ENCODE peak calls at places on chromosomes 5 and 9, in five cellular contexts. E is esophagus squamous epithelium, B is cardiac muscle cell, I is BJ, Q is DND-41. R is an unnamed sample.

GRCh38 chr9:19918630-19919029 is 129.8 kb upstream of the SLC24A2 start:
- DNase-seq in E (no peak), B (no peak), I (no peak), Q (peak; percentile 40), R (no peak)

GRCh38 chr5:151660616-151661015 is 26.1 kb downstream of the SPARC start:
- DNase-seq in E (no peak), B (no peak), I (peak; percentile 51), Q (no peak), R (no peak)

GRCh38 chr5:138975098-138975847 is 100.1 kb upstream of the LRRTM2 start:
- DNase-seq in E (no peak), B (peak; percentile 67), I (no peak), Q (no peak), R (no peak)

GRCh38 chr5:120304653-120305052 is 159.4 kb upstream of the PRR16 start:
- DNase-seq in E (no peak), B (no peak), I (peak; percentile 77), Q (no peak), R (no peak)

GRCh38 chr5:39164529-39165402 is 54.6 kb downstream of the FYB1 start:
- DNase-seq in E (no peak), B (no peak), I (no peak), Q (no peak), R (no peak)

GRCh38 chr9:35033101-35033500 is 39.3 kb downstream of the VCP start:
- DNase-seq in E (no peak), B (no peak), I (no peak), Q (no peak), R (no peak)

GRCh38 chr5:98635631-98636030 is 137.8 kb upstream of the RGMB start:
- DNase-seq in E (no peak), B (no peak), I (no peak), Q (no peak), R (no peak)

GRCh38 chr5:141338538-141339306 is at the start of gene PCDHGA2:
- DNase-seq in E (no peak), B (no peak), I (no peak), Q (no peak), R (no peak)

GRCh38 chr5:165227515-165227914 is 1722.1 kb downstream of the MAT2B start:
- DNase-seq in E (no peak), B (no peak), I (no peak), Q (no peak), R (no peak)

GRCh38 chr9:107147134-107147533 is 135.9 kb upstream of the RAD23B start:
- DNase-seq in E (no peak), B (no peak), I (no peak), Q (no peak), R (no peak)

GRCh38 chr9:98502976-98503325 is 205.8 kb downstream of the GABBR2 start:
- DNase-seq in E (no peak), B (peak; percentile 47), I (no peak), Q (no peak), R (no peak)

GRCh38 chr9:129178983-129179382 is 922 bp upstream of the IER5L start:
- DNase-seq in E (no peak), B (peak; percentile 77), I (no peak), Q (no peak), R (no peak)

GRCh38 chr5:10315824-10316509 is 8.3 kb upstream of the CMBL start:
- DNase-seq in E (no peak), B (no peak), I (no peak), Q (no peak), R (no peak)

GRCh38 chr9:109739760-109740159 is 40.2 kb upstream of the PALM2AKAP2 start:
- DNase-seq in E (no peak), B (no peak), I (no peak), Q (no peak), R (no peak)

GRCh38 chr9:12961276-12961809 is 186.5 kb downstream of the LURAP1L start:
- DNase-seq in E (no peak), B (no peak), I (no peak), Q (no peak), R (no peak)

GRCh38 chr9:28005779-28006178 is 432.5 kb upstream of the C9orf72 start:
- DNase-seq in E (no peak), B (no peak), I (no peak), Q (no peak), R (no peak)

GRCh38 chr5:66745297-66745696 is 149.1 kb downstream of the MAST4 start:
- DNase-seq in E (no peak), B (no peak), I (no peak), Q (no peak), R (no peak)

GRCh38 chr9:27528886-27529315 is 713 bp downstream of the MOB3B start:
- DNase-seq in E (peak; percentile 5), B (peak; percentile 56), I (no peak), Q (no peak), R (no peak)

GRCh38 chr5:142301487-142302035 is 23.3 kb downstream of the SPRY4 start:
- DNase-seq in E (no peak), B (no peak), I (no peak), Q (no peak), R (no peak)

GRCh38 chr9:127449332-127449966 is 1.8 kb downstream of the RPL12 start:
- DNase-seq in E (no peak), B (peak; percentile 31), I (no peak), Q (no peak), R (no peak)

GRCh38 chr5:175548899-175549311 is 70.5 kb downstream of the SFXN1 start:
- DNase-seq in E (no peak), B (peak; percentile 25), I (no peak), Q (no peak), R (no peak)

GRCh38 chr9:91379461-91379860 is 17.7 kb upstream of the AUH start:
- DNase-seq in E (no peak), B (no peak), I (no peak), Q (no peak), R (no peak)

GRCh38 chr5:134559672-134560071 is 34.2 kb downstream of the JADE2 start:
- DNase-seq in E (no peak), B (no peak), I (no peak), Q (no peak), R (no peak)

GRCh38 chr5:141716009-141716408 is 34.0 kb upstream of the ARAP3 start:
- DNase-seq in E (no peak), B (peak; percentile 14), I (no peak), Q (no peak), R (no peak)

GRCh38 chr5:89260254-89260653 is 377.3 kb upstream of the MEF2C start:
- DNase-seq in E (no peak), B (no peak), I (no peak), Q (no peak), R (no peak)
- TF ChIP-seq CTCF in E (no peak), B (no peak), I (no peak), Q (no peak), R (no peak)

GRCh38 chr9:68897557-68898145 is 116.3 kb downstream of the PRKACG start:
- DNase-seq in E (no peak), B (no peak), I (no peak), Q (no peak), R (no peak)

GRCh38 chr9:68895741-68896478 is 118.0 kb downstream of the PRKACG start:
- DNase-seq in E (no peak), B (no peak), I (no peak), Q (no peak), R (peak; percentile 66)

GRCh38 chr9:68898781-68899439 is 115.0 kb downstream of the PRKACG start:
- DNase-seq in E (no peak), B (no peak), I (no peak), Q (no peak), R (no peak)

GRCh38 chr9:68894502-68894901 is 119.4 kb downstream of the PRKACG start:
- DNase-seq in E (no peak), B (no peak), I (no peak), Q (no peak), R (no peak)

DNA sequence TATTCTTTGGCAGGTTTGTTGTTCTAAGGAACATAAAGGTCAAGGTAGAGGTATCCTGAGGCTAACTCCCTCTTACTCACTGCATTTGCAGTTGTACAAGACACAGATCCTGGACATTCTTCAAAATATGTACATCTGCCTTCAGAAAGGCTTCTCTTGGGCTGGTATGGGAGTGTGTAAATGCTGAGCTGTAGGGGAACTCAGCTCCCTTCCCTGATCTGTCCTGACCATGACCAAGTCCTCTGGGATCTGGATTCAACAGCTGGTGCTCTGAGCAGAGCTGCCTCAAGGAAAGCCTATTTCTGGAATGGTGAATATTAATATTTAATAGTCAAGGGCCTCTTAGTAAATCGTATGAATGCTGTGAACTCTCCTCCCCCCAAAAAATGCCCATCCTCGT is 117.4 kb downstream of the PRKACG start:
- DNase-seq in E (no peak), B (no peak), I (no peak), Q (no peak), R (no peak)
- H3K4me3 ChIP-seq in E (no peak overlapping the region), B (no peak overlapping the region), I (no peak overlapping the region), Q (peak overlapping the region; percentile 40), R (no peak overlapping the region)

GRCh38 chr5:51376504-51376903 is 6.7 kb upstream of the ISL1 start:
- DNase-seq in E (no peak), B (no peak), I (no peak), Q (no peak), R (no peak)

GRCh38 chr5:51371052-51371451 is 12.2 kb upstream of the ISL1 start:
- DNase-seq in E (no peak), B (no peak), I (no peak), Q (no peak), R (no peak)

GRCh38 chr5:51377151-51378060 is 5.8 kb upstream of the ISL1 start:
- DNase-seq in E (no peak), B (peak; percentile 36), I (no peak), Q (no peak), R (no peak)

GRCh38 chr5:51375084-51375483 is 8.2 kb upstream of the ISL1 start:
- DNase-seq in E (no peak), B (no peak), I (no peak), Q (no peak), R (no peak)

GRCh38 chr5:51373880-51374523 is 9.2 kb upstream of the ISL1 start:
- DNase-seq in E (no peak), B (peak; percentile 9), I (no peak), Q (no peak), R (no peak)
- TF ChIP-seq CTCF in E (no peak), B (no peak), I (no peak), Q (no peak), R (no peak)

DNA sequence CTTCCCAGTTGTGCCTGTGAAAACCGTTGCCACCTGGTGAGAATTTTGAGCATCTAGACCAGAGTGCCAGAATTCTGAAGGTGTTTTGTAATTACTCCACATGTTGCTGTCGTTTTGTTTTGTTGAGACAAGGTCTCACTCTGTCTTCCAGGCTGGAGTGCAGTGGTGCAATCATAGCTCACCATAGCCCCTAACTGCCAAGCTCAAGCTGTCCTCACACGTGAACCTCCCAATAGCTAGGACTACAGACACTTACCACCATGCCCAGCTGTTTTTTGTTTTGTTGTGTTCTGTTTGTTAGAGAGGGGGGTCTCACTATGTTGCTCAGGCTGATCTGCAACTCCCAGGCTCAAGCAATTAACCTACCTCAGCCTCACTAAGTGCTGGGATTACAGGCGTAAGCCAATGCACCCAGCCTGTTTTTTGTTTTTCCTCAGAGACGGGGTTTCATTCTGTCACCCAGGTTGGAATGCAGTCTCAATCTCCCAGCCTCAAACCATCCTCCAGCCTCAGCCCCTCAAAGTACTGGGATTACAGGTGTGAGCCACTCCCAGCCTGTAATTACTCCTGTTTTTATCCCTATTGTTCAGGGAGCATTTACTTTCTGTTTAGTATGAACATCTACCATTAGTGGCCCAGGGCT is 121.1 kb upstream of the DMRT1 start:
- DNase-seq in E (no peak), B (no peak), I (no peak), Q (no peak), R (no peak)
- H3K4me3 ChIP-seq in E (no peak overlapping the region), B (no peak overlapping the region), I (no peak overlapping the region), Q (no peak overlapping the region), R (no peak overlapping the region)

GRCh38 chr5:55546991-55547390 is 12.2 kb upstream of the PLPP1 start:
- DNase-seq in E (no peak), B (no peak), I (no peak), Q (no peak), R (no peak)
- TF ChIP-seq CTCF in E (no peak), B (no peak), I (no peak), Q (no peak), R (peak; percentile 19)

R was measured in GM12864.